ENCODE peak calls at places on chromosome 1, in six cellular contexts. X is fibroblast of the conjunctiva, C is transverse colon, W is activated T-cell treated with anti-CD3 and anti-CD28 coated beads for 1 hour, B is ovary, U is H54. H is an unnamed sample.

GRCh38 chr1:106717561-106717960 is 338.9 kb upstream of the PRMT6 start:
- DNase-seq in U (no peak), X (no peak), C (no peak), B (no peak), W (no peak), H (no peak)

GRCh38 chr1:192635041-192635440 is 906 bp upstream of the RGS13 start:
- DNase-seq in X (no peak), W (no peak), U (no peak), B (no peak), C (no peak), H (no peak)

GRCh38 chr1:26831546-26832248 is 5.2 kb downstream of the ZDHHC18 start:
- DNase-seq in C (no peak), U (no peak), X (no peak), W (no peak), B (no peak), H (no peak)

GRCh38 chr1:206979379-206980043 is 9.3 kb upstream of the FCAMR start:
- DNase-seq in B (no peak), W (no peak), C (no peak), X (peak; percentile 6), U (no peak), H (no peak)

GRCh38 chr1:40535732-40536131 is 4.3 kb downstream of the ZNF684 start:
- DNase-seq in W (no peak), B (no peak), X (no peak), C (no peak), U (no peak), H (no peak)

GRCh38 chr1:156497078-156497742 is 3.4 kb downstream of the MEF2D start:
- DNase-seq in C (peak; percentile 66), X (no peak), B (peak; percentile 26), W (no peak), U (no peak), H (no peak)

GRCh38 chr1:39711359-39712340 is 20.4 kb upstream of the HPCAL4 start:
- DNase-seq in X (no peak), B (no peak), C (no peak), W (no peak), U (no peak), H (no peak)

GRCh38 chr1:204041232-204041767 is 31.6 kb upstream of the SOX13 start:
- DNase-seq in C (no peak), U (no peak), X (no peak), B (no peak), W (no peak), H (no peak)

GRCh38 chr1:64545118-64545916 is 75.4 kb downstream of the CACHD1 start:
- DNase-seq in U (no peak), X (no peak), C (no peak), W (no peak), B (no peak), H (no peak)

GRCh38 chr1:150346316-150346715 is 17.6 kb upstream of the RPRD2 start:
- DNase-seq in C (no peak), U (no peak), B (no peak), X (no peak), W (no peak), H (no peak)

H was measured in NCI-H1694 treated with DMSO at 0.1 percent for 48 hours.